ENCODE peak calls at places on chromosomes 3 and 15, in eight cellular contexts. V is HL-60; L is CD4-positive, CD25-positive, alpha-beta regulatory T cell; R is kidney epithelial cell; Z is neuronal stem cell; A is dorsolateral prefrontal cortex; D is IMR-90; T is uterus. P is an unnamed sample. For H3K27me3, the result is how much of the 10 kb centered on the place peaks cover.

GRCh38 chr15:76056931-76057330 is 2.9 kb upstream of the TMEM266 start:
- DNase-seq in V (peak), D (no peak), R (no peak), A (no peak), T (no peak), L (no peak), Z (no peak), P (no peak)

GRCh38 chr3:72606005-72606800 is 242.0 kb downstream of the SHQ1 start:
- DNase-seq in A (no peak), R (no peak), Z (no peak), T (no peak), L (no peak), V (no peak), D (no peak), P (no peak)

GRCh38 chr3:171813897-171814460 is 3.7 kb upstream of the PLD1 start:
- DNase-seq in V (peak), Z (no peak), A (no peak), L (no peak), D (no peak), T (no peak), R (no peak), P (no peak)

GRCh38 chr15:39392469-39393047 is 188.3 kb upstream of the THBS1 start:
- DNase-seq in R (no peak), T (no peak), A (no peak), L (no peak), D (no peak), V (no peak), Z (no peak), P (no peak)

GRCh38 chr3:61278713-61279112 is 27.5 kb upstream of the FHIT start:
- DNase-seq in D (no peak), T (no peak), Z (no peak), L (no peak), R (no peak), A (no peak), V (no peak), P (no peak)

GRCh38 chr3:127276396-127276795 is 11.4 kb downstream of the PRR20G start:
- DNase-seq in T (no peak), V (no peak), D (no peak), L (no peak), A (no peak), R (no peak), Z (no peak), P (no peak)

GRCh38 chr15:28915935-28916334 is 30.2 kb downstream of the APBA2 start:
- DNase-seq in R (no peak), A (peak), V (no peak), Z (no peak), L (no peak), T (no peak), D (no peak), P (peak)

GRCh38 chr3:184248454-184249411 is at the start of gene ALG3:
- DNase-seq in L (peak), Z (peak), V (peak), D (peak), T (peak), A (peak), R (peak), P (peak)

GRCh38 chr3:150384517-150385212 is 23.4 kb upstream of the TSC22D2 start:
- DNase-seq in R (peak), T (no peak), A (no peak), D (peak), L (peak), Z (peak), V (peak), P (peak)

GRCh38 chr15:60733196-60733595 is 254.3 kb upstream of the ICE2 start:
- DNase-seq in L (no peak), T (no peak), Z (no peak), R (no peak), V (no peak), A (no peak), D (no peak), P (no peak)

GRCh38 chr3:126344380-126345041 is 12.7 kb downstream of the KLF15 start:
- DNase-seq in V (no peak), L (no peak), R (no peak), T (peak), D (no peak), A (no peak), Z (no peak), P (no peak)

GRCh38 chr3:106206165-106206564 is 337.4 kb upstream of the CBLB start:
- DNase-seq in D (peak), R (peak), T (no peak), Z (no peak), V (no peak), A (no peak), L (no peak), P (no peak)

GRCh38 chr3:136249091-136249490 is 1.0 kb upstream of the PCCB start:
- DNase-seq in D (no peak), R (no peak), L (no peak), T (no peak), V (no peak), Z (no peak), A (no peak), P (no peak)

GRCh38 chr3:77254967-77255831 is 215.3 kb downstream of the ROBO2 start:
- DNase-seq in L (no peak), T (peak), V (peak), R (peak), Z (peak), D (peak), A (no peak), P (peak)

GRCh38 chr15:89192771-89193170 is 28.6 kb downstream of the RLBP1 start:
- DNase-seq in R (no peak), T (no peak), Z (no peak), L (no peak), A (no peak), V (no peak), D (peak), P (no peak)

GRCh38 chr3:53809764-53810400 is 36.3 kb downstream of the CHDH start:
- DNase-seq in V (no peak), A (no peak), D (no peak), L (no peak), T (no peak), R (no peak), Z (no peak), P (no peak)

GRCh38 chr3:158845748-158846350 is 44.0 kb downstream of the MFSD1 start:
- DNase-seq in D (no peak), T (no peak), V (no peak), Z (peak), A (no peak), L (peak), R (no peak), P (peak)

GRCh38 chr3:196677353-196677752 is 34.7 kb downstream of the CEP19 start:
- DNase-seq in D (no peak), A (no peak), L (no peak), Z (no peak), R (no peak), V (no peak), T (no peak), P (no peak)

GRCh38 chr15:32959077-32959476 is 235.4 kb downstream of the FMN1 start:
- DNase-seq in D (peak), Z (no peak), T (no peak), A (no peak), R (no peak), V (no peak), L (no peak), P (no peak)

GRCh38 chr3:1232276-1232675 is 139.5 kb downstream of the CNTN6 start:
- DNase-seq in Z (no peak), T (no peak), V (no peak), A (no peak), L (no peak), R (no peak), D (no peak), P (no peak)

GRCh38 chr3:30720586-30721313 is 114.3 kb downstream of the TGFBR2 start:
- DNase-seq in V (no peak), R (peak), D (peak), A (no peak), Z (no peak), T (no peak), L (no peak), P (no peak)

GRCh38 chr15:36284911-36285310 is 294.5 kb upstream of the CDIN1 start:
- DNase-seq in L (no peak), T (no peak), Z (no peak), V (no peak), A (no peak), D (no peak), R (no peak), P (no peak)

GRCh38 chr3:6282920-6283319 is 578.0 kb upstream of the GRM7 start:
- DNase-seq in D (no peak), L (no peak), R (no peak), Z (no peak), A (no peak), V (peak), T (no peak), P (no peak)

GRCh38 chr3:133837487-133838295 is 32.1 kb downstream of the SRPRB start:
- DNase-seq in A (no peak), V (no peak), R (no peak), T (no peak), Z (no peak), L (no peak), D (no peak), P (no peak)

GRCh38 chr15:84588053-84588874 is 12.5 kb upstream of the ZSCAN2 start:
- DNase-seq in D (peak), L (peak), R (no peak), A (peak), V (peak), T (peak), Z (peak), P (peak)

GRCh38 chr3:134650431-134651346 is at the start of gene KY:
- DNase-seq in R (no peak), D (peak), L (no peak), Z (peak), A (peak), V (peak), T (peak), P (peak)

GRCh38 chr3:87233805-87234204 is 6.7 kb downstream of the CHMP2B start:
- DNase-seq in L (no peak), A (no peak), D (no peak), T (no peak), V (no peak), R (no peak), Z (no peak), P (no peak)

GRCh38 chr15:30953731-30954378 is 37.6 kb downstream of the MTMR10 start:
- DNase-seq in Z (no peak), A (no peak), R (peak), D (peak), T (no peak), L (no peak), V (peak), P (peak)

GRCh38 chr3:66661628-66662027 is 160.8 kb upstream of the LRIG1 start:
- DNase-seq in D (no peak), R (no peak), Z (no peak), L (no peak), A (no peak), T (no peak), V (no peak), P (no peak)

GRCh38 chr3:38563070-38563901 is 67.1 kb downstream of the EXOG start:
- DNase-seq in V (no peak), T (no peak), Z (no peak), L (no peak), R (no peak), A (no peak), D (no peak), P (no peak)

GRCh38 chr15:67479781-67480180 is 41.1 kb upstream of the C15orf61 start:
- DNase-seq in Z (no peak), T (no peak), L (no peak), A (no peak), R (no peak), V (no peak), D (peak), P (no peak)

GRCh38 chr15:70032509-70032908 is 65.2 kb downstream of the TLE3 start:
- DNase-seq in A (no peak), Z (no peak), T (no peak), L (no peak), D (no peak), V (no peak), R (no peak), P (no peak)

GRCh38 chr3:111076732-111077131 is 5.1 kb downstream of the NECTIN3 start:
- DNase-seq in R (no peak), T (no peak), D (no peak), A (no peak), Z (no peak), V (no peak), L (no peak), P (no peak)

GRCh38 chr3:129130291-129130813 is 8.7 kb upstream of the RAB43 start:
- DNase-seq in A (no peak), R (no peak), T (no peak), D (no peak), L (no peak), V (no peak), Z (no peak), P (no peak)

GRCh38 chr3:42013652-42014442 is 51.9 kb upstream of the ULK4 start:
- DNase-seq in Z (no peak), D (no peak), A (no peak), R (no peak), V (no peak), T (peak), L (peak), P (peak)

GRCh38 chr3:126870608-126871210 is 112.2 kb upstream of the PLXNA1 start:
- DNase-seq in Z (no peak), R (no peak), T (no peak), V (no peak), D (peak), A (no peak), L (no peak), P (no peak)

GRCh38 chr15:26773917-26774316 is 1.1 kb upstream of the GABRB3 start:
- DNase-seq in D (no peak), V (no peak), Z (peak), L (no peak), A (no peak), T (no peak), R (no peak), P (peak)
- H3K4me3 ChIP-seq in D (no peak), V (no peak), Z (no peak), L (no peak), A (peak), T (no peak), R (no peak), P (peak)

DNA sequence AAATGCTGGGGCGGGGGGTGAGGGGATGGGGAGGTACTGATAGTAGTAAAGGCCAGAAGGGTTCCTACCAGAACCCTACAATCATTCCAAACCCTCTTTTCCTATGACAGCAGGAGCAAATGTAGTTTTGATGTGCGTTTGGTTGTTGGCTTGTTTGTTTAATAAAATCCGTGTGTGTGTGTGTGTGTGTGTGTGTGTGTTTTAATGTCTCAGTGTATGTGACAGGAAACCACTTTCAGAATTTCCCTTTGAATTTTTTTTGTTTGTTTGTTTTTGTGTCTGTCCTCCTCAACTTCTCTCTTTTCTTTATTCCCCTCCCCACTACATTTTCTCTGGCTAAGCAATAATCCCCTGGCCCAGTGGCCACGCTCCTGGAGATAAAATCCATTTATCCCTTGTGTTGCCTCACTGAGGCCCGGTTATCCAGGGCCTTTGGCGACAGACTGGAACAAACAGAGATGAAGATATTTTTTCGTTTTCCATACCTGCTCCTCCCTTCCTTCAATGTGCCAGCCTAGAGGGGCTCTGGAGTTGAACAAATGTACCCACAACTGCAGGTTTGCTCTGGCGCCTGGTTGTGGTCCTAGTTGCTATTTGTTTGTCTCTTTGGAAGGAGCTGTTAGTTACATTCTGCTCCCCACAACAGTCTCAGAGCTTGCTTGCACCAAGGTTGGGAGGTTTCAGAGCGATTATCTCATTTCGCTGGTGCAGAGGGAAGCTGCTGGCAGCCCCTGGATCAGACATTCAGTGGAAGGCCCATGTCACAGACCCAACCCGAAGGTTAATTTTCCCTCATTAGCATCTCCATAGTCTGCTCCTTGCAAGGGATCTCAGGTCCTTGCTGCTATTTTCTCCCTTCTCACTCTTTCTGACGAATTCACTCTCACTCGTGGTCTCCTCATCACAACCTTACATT is 17.9 kb downstream of the NR2F2 start:
- DNase-seq in D (no peak), L (no peak), Z (no peak), T (no peak), A (no peak), V (no peak), R (no peak), P (peak)
- H3K27me3 ChIP-seq in D (under half), L (half or more), Z (under half), T (under half), A (half or more), V (under half), R (under half), P (half or more)

DNA sequence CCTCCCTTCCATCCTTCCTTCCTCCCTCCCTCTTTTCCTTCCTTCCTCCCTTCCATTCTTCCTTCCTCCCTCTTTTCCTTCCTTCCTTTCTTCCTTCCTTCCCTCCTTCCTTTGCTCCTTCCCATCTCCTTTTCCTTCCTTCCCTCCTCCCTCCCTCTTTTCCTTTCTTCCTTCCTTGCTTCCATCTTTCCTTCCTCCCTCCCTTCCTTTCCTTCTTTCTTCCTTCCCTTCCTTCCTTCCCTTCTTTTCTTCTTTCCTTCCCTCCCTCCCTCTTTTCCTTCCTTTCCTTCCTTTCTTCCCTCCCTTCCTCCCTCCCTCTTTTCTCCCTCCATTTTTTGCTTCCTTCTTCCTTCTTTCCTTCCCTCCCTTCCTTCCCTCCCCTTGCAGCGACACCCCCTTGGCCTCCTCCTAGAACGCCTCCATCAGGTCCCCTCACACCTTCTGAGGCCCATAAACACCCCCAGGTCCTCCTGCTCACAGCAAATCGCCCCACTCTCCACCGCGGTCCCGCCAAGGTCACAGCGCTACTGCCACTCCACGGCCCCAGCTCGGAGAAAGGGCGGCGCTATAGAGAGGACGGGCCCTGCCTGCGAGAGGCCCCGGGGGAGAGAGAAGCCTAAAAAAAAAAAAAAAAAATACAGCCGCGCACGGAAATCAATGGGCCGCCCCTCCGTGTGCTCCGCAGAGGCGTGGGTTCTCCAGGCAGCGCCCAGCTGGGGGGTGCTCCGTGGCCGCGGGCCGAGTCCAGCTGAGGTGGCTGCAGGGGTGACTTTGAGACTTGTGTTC is 328.2 kb downstream of the OCA2 start:
- DNase-seq in T (no peak), V (no peak), R (no peak), A (no peak), D (no peak), L (no peak), Z (no peak), P (no peak)
- H3K4me3 ChIP-seq in T (no peak), V (no peak), R (no peak), A (no peak), D (no peak), L (no peak), Z (no peak), P (no peak)

DNA sequence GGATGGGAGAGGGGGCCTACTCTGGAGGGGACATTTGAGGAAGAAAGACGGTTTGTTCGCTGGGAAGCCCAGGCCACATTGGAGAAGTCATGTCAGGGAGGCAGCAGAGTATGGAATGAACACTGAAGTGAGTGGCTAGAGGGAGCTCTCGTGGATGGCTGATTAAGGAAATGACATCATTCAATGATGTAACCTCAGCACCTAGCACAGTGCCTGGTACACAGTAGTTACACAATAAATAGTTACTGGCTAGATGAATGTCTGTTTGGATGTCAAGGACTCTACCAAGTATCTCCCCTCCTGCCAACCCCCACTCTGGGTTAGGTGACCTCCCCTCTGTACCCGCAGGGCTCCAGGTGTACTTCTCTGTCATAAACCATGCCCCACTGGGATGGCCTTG is 121.1 kb downstream of the CLSTN2 start:
- DNase-seq in L (no peak), D (no peak), R (no peak), V (peak), T (no peak), A (no peak), Z (no peak), P (no peak)
- H3K27me3 ChIP-seq in L (under half), D (under half), R (under half), V (under half), T (under half), A (under half), Z (under half), P (under half)

GRCh38 chr3:19104459-19104858 is 43.9 kb upstream of the KCNH8 start:
- DNase-seq in R (no peak), V (no peak), Z (no peak), T (no peak), A (no peak), L (no peak), D (no peak), P (no peak)
- H3K4me3 ChIP-seq in R (no peak), V (no peak), Z (no peak), T (no peak), A (no peak), L (no peak), D (no peak), P (no peak)

GRCh38 chr3:14297784-14298236 is 104.6 kb upstream of the SLC6A6 start:
- DNase-seq in L (no peak), D (no peak), A (no peak), Z (no peak), V (no peak), R (no peak), T (peak), P (peak)
- H3K27me3 ChIP-seq in L (under half), D (under half), A (under half), Z (under half), V (under half), R (under half), T (under half), P (under half)

GRCh38 chr3:180430896-180431295 is 171.1 kb upstream of the TTC14 start:
- DNase-seq in A (no peak), Z (no peak), L (no peak), T (no peak), V (no peak), D (peak), R (no peak), P (no peak)

DNA sequence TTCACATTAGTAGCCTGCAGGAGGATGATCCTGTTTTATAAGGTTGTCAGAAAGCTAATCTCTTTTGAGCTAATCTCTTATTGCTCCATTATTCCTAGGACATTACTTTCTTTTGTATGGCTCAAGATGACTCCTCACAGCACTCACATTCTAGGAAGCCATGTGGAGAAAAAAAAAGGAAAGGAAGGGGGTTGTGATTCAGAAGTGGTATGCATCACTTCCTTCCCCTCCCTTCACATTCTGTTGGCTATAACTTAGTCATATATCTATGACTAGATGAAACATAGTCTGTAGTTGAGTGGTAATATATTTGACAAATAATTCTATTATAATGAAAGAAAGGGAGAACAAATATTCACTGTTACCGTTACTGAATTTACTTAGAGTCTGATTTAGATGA is 168.8 kb upstream of the TTC14 start:
- DNase-seq in D (peak), V (no peak), Z (no peak), T (no peak), L (no peak), A (no peak), R (peak), P (no peak)
- H3K4me3 ChIP-seq in D (no peak), V (no peak), Z (no peak), T (no peak), L (no peak), A (no peak), R (no peak), P (no peak)

P was measured in H7.